ENCODE peak calls at places on chromosomes 1 and 21, in six cellular contexts. D is thoracic aorta; E is foreskin fibroblast; A is CD4-positive, alpha-beta T cell; W is pancreas; Y is WTC11. T is an unnamed sample.

GRCh38 chr1:29641921-29642320 is 405.6 kb downstream of the PTPRU start:
- DNase-seq in D (no peak), E (no peak), A (no peak), W (no peak), Y (no peak), T (no peak)

GRCh38 chr1:84693009-84693408 is 2.7 kb upstream of the SSX2IP start:
- DNase-seq in D (no peak), E (no peak), A (no peak), W (no peak), Y (no peak), T (no peak)

GRCh38 chr1:17011439-17012307 is at the start of gene ATP13A2:
- DNase-seq in D (peak; percentile 30), E (peak; percentile 66), A (peak; percentile 77), W (peak; percentile 80), Y (peak; percentile 94), T (peak; percentile 87)

GRCh38 chr1:4660917-4661594 is 6.6 kb downstream of the AJAP1 start:
- DNase-seq in D (no peak), E (no peak), A (no peak), W (no peak), Y (no peak), T (no peak)

GRCh38 chr1:46718340-46718726 is 581 bp downstream of the EFCAB14 start:
- DNase-seq in D (no peak), E (no peak), A (no peak), W (no peak), Y (no peak), T (no peak)

GRCh38 chr1:3402258-3403010 is 52.0 kb upstream of the ARHGEF16 start:
- DNase-seq in D (no peak), E (peak; percentile 27), A (no peak), W (no peak), Y (no peak), T (no peak)

GRCh38 chr1:115089443-115090340 is at the start of gene TSPAN2:
- DNase-seq in D (peak; percentile 62), E (no peak), A (peak; percentile 40), W (peak; percentile 36), Y (peak; percentile 95), T (peak; percentile 44)

GRCh38 chr1:34407140-34407539 is 230.4 kb downstream of the C1orf94 start:
- DNase-seq in D (no peak), E (no peak), A (no peak), W (no peak), Y (no peak), T (no peak)

GRCh38 chr1:85577421-85578320 is 2.9 kb upstream of the CCN1 start:
- DNase-seq in D (no peak), E (peak; percentile 77), A (no peak), W (peak; percentile 22), Y (no peak), T (no peak)

GRCh38 chr1:25618433-25618808 is 1.8 kb downstream of the MAN1C1 start:
- DNase-seq in D (no peak), E (no peak), A (no peak), W (no peak), Y (no peak), T (no peak)

GRCh38 chr1:7290971-7291970 is 479.8 kb upstream of the VAMP3 start:
- DNase-seq in D (no peak), E (peak; percentile 66), A (no peak), W (no peak), Y (no peak), T (no peak)

DNA sequence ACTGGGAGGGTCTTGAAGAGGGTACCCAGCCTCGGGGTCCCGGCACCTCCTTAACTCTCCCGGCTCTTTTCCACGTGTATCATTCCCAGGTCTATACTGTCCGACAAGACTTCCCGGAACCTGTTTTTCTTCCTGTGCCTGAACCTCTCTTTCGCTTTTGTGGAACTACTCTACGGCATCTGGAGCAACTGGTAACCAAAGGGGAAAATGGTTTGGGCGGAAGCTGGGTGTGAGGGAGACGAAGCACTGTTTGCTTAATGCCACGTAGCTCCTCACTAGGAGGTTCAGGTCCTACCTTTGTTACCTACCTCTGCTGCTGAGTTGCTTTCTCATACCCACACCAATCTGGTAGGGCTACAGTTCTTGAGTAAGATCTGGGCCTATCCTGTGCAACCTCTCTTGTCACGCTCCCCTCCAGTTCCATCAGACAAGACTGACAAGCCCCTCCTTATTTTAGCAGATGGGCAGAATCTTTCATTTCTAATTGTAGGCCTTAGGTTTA is 642 bp downstream of the SLC30A7 start:
- DNase-seq in D (no peak), E (peak; percentile 24), A (peak; percentile 27), W (peak; percentile 29), Y (no peak), T (no peak)
- TF ChIP-seq CTCF in D (no peak), E (no peak), A (no peak), W (no peak), Y (no peak), T (no peak)

GRCh38 chr21:26614251-26614650 is 41.2 kb upstream of the CYYR1 start:
- DNase-seq in D (no peak), E (no peak), A (no peak), W (no peak), Y (no peak), T (no peak)
- TF ChIP-seq CTCF in D (no peak), E (no peak), A (no peak), W (no peak), Y (no peak), T (no peak)

GRCh38 chr1:33379631-33380354 is 51.1 kb downstream of the PHC2 start:
- DNase-seq in D (no peak), E (no peak), A (no peak), W (no peak), Y (no peak), T (no peak)

GRCh38 chr1:33377750-33378149 is 53.1 kb downstream of the PHC2 start:
- DNase-seq in D (no peak), E (no peak), A (no peak), W (no peak), Y (no peak), T (no peak)

GRCh38 chr1:33380811-33381210 is 50.1 kb downstream of the PHC2 start:
- DNase-seq in D (no peak), E (no peak), A (no peak), W (no peak), Y (no peak), T (no peak)

GRCh38 chr1:33378524-33378923 is 52.4 kb downstream of the PHC2 start:
- DNase-seq in D (no peak), E (no peak), A (no peak), W (no peak), Y (no peak), T (no peak)

GRCh38 chr1:33378976-33379375 is 51.9 kb downstream of the PHC2 start:
- DNase-seq in D (no peak), E (no peak), A (no peak), W (no peak), Y (no peak), T (no peak)
- TF ChIP-seq CTCF in D (no peak), E (no peak), A (no peak), W (no peak), Y (no peak), T (no peak)

DNA sequence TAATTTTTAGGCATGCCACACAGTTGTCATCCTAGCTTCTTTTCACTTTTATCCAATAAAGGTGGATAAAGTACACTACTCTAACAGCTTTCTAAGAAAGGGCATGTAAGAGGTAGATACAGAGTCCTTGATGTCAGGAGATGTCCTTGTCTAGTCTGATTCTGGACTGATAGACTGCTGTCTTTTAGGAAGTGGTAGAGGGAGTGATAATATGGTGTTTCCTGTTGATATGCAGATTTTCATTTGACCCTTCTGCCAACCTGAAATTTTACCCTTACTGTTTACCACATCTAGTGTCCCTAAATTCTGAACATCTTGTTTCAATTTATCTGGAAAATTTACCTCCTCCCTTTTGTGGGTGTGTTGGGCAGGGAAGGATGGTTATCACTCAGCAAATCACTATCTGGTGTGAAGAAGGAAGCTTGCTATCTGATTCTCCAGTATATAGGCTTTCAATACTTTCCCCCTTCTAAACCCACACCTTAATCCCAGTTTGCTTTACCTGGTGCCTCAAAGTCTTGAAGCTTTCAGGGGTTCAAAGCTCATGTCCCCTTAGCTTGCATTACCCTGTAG is 354.9 kb upstream of the SNX7 start:
- DNase-seq in D (no peak), E (no peak), A (no peak), W (no peak), Y (no peak), T (no peak)
- TF ChIP-seq CTCF in D (no peak), E (no peak), A (no peak), W (no peak), Y (no peak), T (no peak)

GRCh38 chr1:13829152-13829769 is 129.3 kb downstream of the PRDM2 start:
- DNase-seq in D (no peak), E (no peak), A (no peak), W (no peak), Y (no peak), T (no peak)
- TF ChIP-seq CTCF in D (no peak), E (no peak), A (peak; percentile 9), W (no peak), Y (peak; percentile 6), T (no peak)

GRCh38 chr21:30733026-30733425 is 14.0 kb downstream of the KRTAP21-2 start:
- DNase-seq in D (no peak), E (no peak), A (no peak), W (no peak), Y (no peak), T (no peak)
- TF ChIP-seq CTCF in D (no peak), E (no peak), A (no peak), W (no peak), Y (no peak), T (no peak)

DNA sequence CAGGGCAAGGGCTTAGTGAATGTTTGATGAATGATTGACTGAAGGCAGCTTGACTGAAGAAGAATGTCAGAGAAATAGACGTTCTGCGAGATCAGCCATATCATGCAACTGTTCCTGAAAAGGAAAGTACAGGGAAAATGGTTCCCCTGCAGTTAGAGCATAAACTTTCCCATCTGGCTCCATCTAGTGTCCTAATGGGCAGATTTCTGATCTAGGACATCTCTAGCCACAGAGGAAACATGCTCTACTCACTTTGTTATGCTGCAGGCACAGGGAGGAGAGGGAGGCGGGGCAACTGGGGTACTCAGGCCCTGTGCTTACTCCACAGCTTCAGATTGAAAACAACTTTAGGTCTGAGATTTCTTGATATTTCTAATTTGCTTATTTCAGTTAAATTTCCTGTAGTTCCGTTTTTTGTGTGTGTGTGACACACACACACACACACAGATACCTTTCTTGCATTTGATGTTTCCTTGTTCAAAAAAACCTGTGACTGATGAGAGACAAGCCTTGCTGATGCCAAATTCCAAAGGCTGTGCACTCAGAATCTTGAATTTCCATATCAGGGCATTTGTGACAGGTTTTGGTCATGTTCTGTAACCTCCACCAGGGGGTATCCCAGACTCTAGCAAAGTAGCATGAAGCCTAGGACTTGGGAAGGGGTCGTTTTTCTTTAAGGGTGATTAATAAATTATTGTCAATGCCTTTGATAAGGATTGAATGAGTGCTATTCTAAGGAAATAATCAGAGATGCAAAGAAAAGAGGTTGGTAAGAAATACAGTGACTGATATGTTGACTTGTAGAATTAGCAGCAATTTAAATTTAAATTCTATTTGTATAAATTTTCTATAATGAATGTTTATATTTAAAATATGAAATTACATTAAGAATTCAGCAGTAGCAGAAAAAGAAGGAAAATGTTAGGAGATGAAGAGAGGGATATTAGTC is 139.7 kb upstream of the BEND5 start:
- DNase-seq in D (no peak), E (peak; percentile 17), A (no peak), W (no peak), Y (peak; percentile 53), T (no peak)
- TF ChIP-seq CTCF in D (no peak), E (peak; percentile 49), A (no peak), W (peak; percentile 5), Y (no peak), T (no peak)

GRCh38 chr1:206808615-206809014 is 36.3 kb upstream of the IL10 start:
- DNase-seq in D (no peak), E (no peak), A (no peak), W (no peak), Y (no peak), T (no peak)
- TF ChIP-seq CTCF in D (peak; percentile 32), E (peak; percentile 49), A (peak; percentile 40), W (no peak), Y (no peak), T (no peak)

GRCh38 chr21:32096411-32096810 is 182.4 kb downstream of the MIS18A start:
- DNase-seq in D (no peak), E (no peak), A (no peak), W (no peak), Y (peak; percentile 63), T (no peak)
- TF ChIP-seq CTCF in D (no peak), E (peak; percentile 35), A (no peak), W (no peak), Y (peak; percentile 41), T (no peak)